ENCODE peak calls at places on chromosomes 1 and 21, in seven cellular contexts. G, M, Q, F, H, B and P are unnamed samples. For H3K4me1 and H3K27me3, the result is how much of the 10 kb centered on the place peaks cover.

GRCh38 chr1:212928323-212929281 is 21.7 kb upstream of the VASH2 start:
- DNase-seq in M (no peak), G (no peak), H (no peak), B (no peak), Q (no peak), F (no peak), P (no peak)

GRCh38 chr1:156851779-156852413 is 7.0 kb downstream of the INSRR start:
- DNase-seq in G (no peak), M (no peak), H (no peak), Q (peak), F (peak), B (no peak), P (no peak)

GRCh38 chr1:162946701-162947100 is 85.7 kb upstream of the CCDC190 start:
- DNase-seq in H (no peak), B (no peak), Q (no peak), G (no peak), M (no peak), F (no peak), P (no peak)

GRCh38 chr1:30522031-30523004 is 201.1 kb downstream of the MATN1 start:
- DNase-seq in G (peak), H (no peak), B (no peak), M (no peak), Q (peak), F (peak), P (peak)

GRCh38 chr1:117059678-117060440 is at the start of gene TTF2:
- DNase-seq in Q (peak), B (peak), H (peak), G (peak), M (peak), F (peak), P (peak)

GRCh38 chr1:52542085-52542688 is 10.7 kb downstream of the TUT4 start:
- DNase-seq in B (no peak), Q (no peak), F (no peak), H (no peak), G (no peak), M (no peak), P (no peak)

GRCh38 chr1:205449750-205450443 is 5.9 kb downstream of the BLACAT1 start:
- DNase-seq in B (peak), H (no peak), G (peak), Q (no peak), F (no peak), M (no peak), P (peak)

GRCh38 chr1:181061891-181062777 is 26.4 kb upstream of the IER5 start:
- DNase-seq in G (no peak), Q (no peak), M (no peak), H (peak), B (no peak), F (peak), P (no peak)

GRCh38 chr1:197140123-197140522 is 6.3 kb downstream of the ASPM start:
- DNase-seq in G (no peak), H (no peak), B (no peak), Q (no peak), M (no peak), F (no peak), P (no peak)

DNA sequence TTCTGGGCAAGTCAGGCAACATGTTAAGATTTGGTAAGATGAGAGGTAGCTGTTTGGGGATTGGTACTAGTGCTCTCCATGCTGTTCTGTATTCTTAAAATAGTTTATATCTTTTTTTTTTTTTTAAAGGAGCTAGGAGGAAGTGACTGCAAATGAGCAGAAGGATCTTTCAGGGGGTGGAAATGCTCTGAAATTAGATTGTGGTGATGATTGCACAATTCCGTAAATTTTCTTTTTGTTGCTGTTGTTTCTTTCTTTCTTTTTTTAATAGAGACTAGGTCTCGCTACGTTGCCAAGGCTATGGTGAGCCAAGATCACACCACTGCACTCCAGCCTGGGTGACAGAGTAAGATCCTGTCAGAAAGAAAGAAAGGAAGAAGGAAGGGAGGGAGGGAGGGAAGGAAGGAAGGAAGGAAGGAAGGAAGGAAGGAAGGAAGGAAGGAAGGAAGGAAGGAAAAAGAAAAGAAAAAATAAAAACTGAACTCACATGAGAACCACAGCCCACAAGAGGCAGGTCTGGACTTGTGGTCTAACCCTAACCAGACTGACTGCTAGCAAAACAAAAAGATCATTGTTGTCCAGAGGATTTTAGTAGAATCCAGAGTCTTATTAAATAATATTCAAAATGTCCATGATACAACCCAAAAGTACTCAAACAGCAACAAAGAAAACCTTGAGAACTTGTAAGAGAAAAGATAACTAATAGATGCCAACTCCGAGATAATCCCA is 4.5 kb upstream of the ITGB2 start:
- DNase-seq in H (no peak), M (no peak), G (no peak), B (no peak), F (no peak), Q (no peak), P (no peak)
- H3K4me1 ChIP-seq in H (half or more), M (half or more), G (under half), B (under half), F (under half), Q (under half), P (under half)

GRCh38 chr1:20185834-20186782 is at the start of the genes PLA2G2C and UBXN10:
- DNase-seq in M (peak), F (peak), H (peak), Q (peak), G (peak), B (peak), P (no peak)
- H3K27me3 ChIP-seq in M (under half), F (under half), H (under half), Q (under half), G (under half), B (under half), P (under half)

GRCh38 chr21:38921511-38922215 is 115.9 kb downstream of the ETS2 start:
- DNase-seq in M (no peak), H (no peak), F (no peak), G (no peak), Q (no peak), B (peak), P (no peak)
- H3K4me3 ChIP-seq in M (no peak), H (no peak), F (no peak), G (no peak), Q (no peak), B (no peak), P (no peak)

DNA sequence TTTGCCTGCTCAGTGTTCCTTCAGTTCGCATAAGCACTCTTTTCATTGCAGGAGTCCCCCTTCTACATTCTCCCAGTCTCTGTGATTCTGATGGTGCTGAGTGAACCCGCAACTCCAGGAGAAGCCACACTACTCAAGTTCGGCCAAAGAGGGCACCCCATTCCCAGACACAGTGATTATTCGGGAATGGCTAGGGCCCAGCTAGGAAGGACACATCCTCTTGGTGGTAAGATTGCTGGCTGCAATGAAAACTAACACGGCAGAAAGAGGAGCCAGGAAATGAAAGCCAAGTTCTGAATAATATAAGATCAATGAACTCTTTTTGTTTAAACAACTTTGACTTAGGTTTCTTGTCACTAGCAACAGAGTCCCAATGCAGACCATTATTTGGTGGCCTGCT is 14.9 kb downstream of the CREG1 start:
- DNase-seq in F (no peak), B (no peak), H (no peak), Q (peak), M (no peak), G (no peak), P (no peak)
- H3K4me1 ChIP-seq in F (under half), B (under half), H (under half), Q (under half), M (under half), G (under half), P (under half)

GRCh38 chr1:61055110-61055614 is 27.2 kb upstream of the NFIA start:
- DNase-seq in B (peak), H (no peak), Q (no peak), F (no peak), G (no peak), M (no peak), P (no peak)
- H3K27me3 ChIP-seq in B (under half), H (under half), Q (under half), F (under half), G (under half), M (under half), P (under half)

DNA sequence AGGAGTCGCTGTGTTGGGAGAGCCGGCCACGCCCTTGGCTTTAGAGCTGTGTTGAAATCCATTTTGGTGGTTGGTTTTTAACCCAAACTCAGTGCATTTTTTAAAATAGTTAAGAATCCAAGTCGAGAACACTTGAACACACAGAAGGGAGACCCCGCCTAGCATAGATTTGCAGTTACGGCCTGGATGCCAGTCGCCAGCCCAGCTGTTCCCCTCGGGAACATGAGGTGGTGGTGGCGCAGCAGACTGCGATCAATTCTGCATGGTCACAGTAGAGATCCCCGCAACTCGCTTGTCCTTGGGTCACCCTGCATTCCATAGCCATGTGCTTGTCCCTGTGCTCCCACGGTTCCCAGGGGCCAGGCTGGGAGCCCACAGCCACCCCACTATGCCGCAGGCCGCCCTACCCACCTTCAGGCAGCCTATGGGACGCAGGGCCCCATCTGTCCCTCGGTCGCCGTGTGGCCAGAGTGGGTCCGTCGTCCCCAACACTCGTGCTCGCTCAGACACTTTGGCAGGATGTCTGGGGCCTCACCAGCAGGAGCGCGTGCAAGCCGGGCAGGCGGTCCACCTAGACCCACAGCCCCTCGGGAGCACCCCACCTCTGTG is 4.7 kb downstream of the C1orf35 start:
- DNase-seq in G (no peak), M (no peak), H (no peak), F (no peak), B (no peak), Q (no peak), P (no peak)
- H3K4me3 ChIP-seq in G (no peak), M (no peak), H (no peak), F (no peak), B (no peak), Q (no peak), P (no peak)

GRCh38 chr1:109589177-109589576 is 30.2 kb downstream of the GNAT2 start:
- DNase-seq in B (no peak), M (no peak), Q (no peak), H (no peak), F (no peak), G (no peak), P (no peak)
- H3K4me1 ChIP-seq in B (under half), M (under half), Q (under half), H (under half), F (under half), G (under half), P (under half)

DNA sequence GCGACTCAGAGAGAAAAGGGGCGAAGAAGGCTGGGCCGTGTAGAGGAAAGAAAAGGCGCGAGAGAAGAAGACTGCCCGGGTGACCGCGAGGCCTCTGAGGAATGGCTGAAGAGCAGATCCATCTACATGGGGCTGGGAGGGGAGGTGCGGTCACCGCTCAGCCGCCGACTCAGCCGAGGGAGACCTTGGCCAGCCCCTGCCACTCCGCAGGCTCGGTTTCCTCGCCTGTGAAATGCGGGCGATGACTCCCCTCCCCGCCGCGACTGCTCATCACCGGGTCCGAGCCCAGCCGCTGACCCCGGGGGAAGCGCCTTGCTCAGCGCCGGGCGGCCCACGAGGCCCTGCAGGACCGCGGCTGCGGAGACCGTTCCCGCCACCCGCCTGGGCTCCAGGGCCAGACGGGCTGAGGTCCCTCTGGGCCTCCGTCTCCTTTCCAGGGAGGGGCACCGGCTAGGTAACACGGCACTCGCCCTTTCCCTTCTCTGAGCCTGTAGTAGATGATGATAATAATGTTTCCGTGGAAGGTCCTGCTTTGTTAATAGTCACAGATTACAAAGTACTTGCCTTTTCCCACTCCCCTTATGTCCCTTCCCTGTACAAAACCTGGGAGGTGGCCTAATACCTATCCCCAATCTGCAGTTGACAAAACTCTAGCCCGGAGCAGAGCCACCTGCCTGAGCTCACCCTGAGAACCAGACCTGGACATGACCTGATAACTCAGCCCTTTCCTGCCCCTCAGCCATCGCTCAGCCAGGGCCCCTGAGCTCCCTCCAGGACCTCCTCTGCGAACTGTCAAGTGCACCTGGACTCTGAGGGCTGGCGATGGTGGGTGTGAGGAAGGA is 1.6 kb upstream of the BSND start:
- DNase-seq in M (no peak), F (no peak), B (no peak), Q (no peak), H (no peak), G (no peak), P (peak)
- H3K27me3 ChIP-seq in M (under half), F (under half), B (under half), Q (under half), H (under half), G (under half), P (under half)

GRCh38 chr1:153611356-153611755 is 1.6 kb downstream of the S100A16 start:
- DNase-seq in Q (no peak), G (no peak), B (no peak), H (no peak), M (no peak), F (no peak), P (no peak)
- H3K4me3 ChIP-seq in Q (peak), G (peak), B (peak), H (no peak), M (no peak), F (no peak), P (peak)

DNA sequence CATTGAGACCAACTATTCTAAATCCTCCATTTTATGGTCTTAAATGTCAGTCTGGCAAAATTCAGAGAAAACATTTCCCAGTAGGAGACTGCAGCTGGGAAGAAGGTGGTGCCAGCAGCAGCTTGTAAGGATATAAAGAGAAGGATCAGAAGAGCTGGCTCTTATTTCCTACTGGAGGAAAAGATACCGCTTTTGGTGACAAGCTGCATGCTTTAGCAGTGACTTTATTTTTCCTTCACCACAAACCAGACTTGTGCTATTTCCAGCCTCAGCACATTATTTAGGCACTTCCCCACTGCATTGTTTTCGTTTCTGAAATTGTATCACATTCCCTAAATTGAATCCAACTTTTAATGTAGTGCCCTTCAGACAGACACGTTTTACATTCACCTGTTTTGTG is 28.4 kb downstream of the RNF11 start:
- DNase-seq in M (no peak), H (no peak), B (no peak), G (no peak), F (no peak), Q (no peak), P (no peak)
- H3K4me1 ChIP-seq in M (under half), H (under half), B (under half), G (under half), F (under half), Q (under half), P (half or more)